ENCODE peak calls at places on chromosomes 3 and 15, in five cellular contexts. W is thoracic aorta, B is heart right ventricle, R is GM23248, S is esophagus muscularis mucosa. I is an unnamed sample. For H3K9me3, the result is how much of the 10 kb centered on the place peaks cover.

GRCh38 chr3:32304510-32304909 is 66.0 kb downstream of the CMTM8 start:
- DNase-seq in W (no peak), B (no peak), R (no peak), S (no peak), I (peak)

GRCh38 chr15:70669966-70670658 is 93.2 kb downstream of the UACA start:
- DNase-seq in W (no peak), B (peak), R (no peak), S (no peak), I (no peak)

GRCh38 chr15:32020158-32020557 is 10.2 kb upstream of the CHRNA7 start:
- DNase-seq in W (no peak), B (no peak), R (no peak), S (no peak), I (no peak)

GRCh38 chr3:102480139-102480538 is 45.3 kb downstream of the ZPLD1 start:
- DNase-seq in W (no peak), B (no peak), R (no peak), S (no peak), I (no peak)

GRCh38 chr3:50254577-50255250 is 14.2 kb upstream of the SEMA3B start:
- DNase-seq in W (no peak), B (peak), R (peak), S (no peak), I (no peak)

GRCh38 chr15:29342201-29342600 is 72.6 kb upstream of the NSMCE3 start:
- DNase-seq in W (no peak), B (no peak), R (no peak), S (no peak), I (no peak)

GRCh38 chr15:101246824-101247745 is 4.8 kb downstream of the CHSY1 start:
- DNase-seq in W (no peak), B (no peak), R (no peak), S (no peak), I (no peak)

GRCh38 chr15:43302155-43302554 is 28.2 kb downstream of the LCMT2 start:
- DNase-seq in W (no peak), B (no peak), R (no peak), S (no peak), I (no peak)

DNA sequence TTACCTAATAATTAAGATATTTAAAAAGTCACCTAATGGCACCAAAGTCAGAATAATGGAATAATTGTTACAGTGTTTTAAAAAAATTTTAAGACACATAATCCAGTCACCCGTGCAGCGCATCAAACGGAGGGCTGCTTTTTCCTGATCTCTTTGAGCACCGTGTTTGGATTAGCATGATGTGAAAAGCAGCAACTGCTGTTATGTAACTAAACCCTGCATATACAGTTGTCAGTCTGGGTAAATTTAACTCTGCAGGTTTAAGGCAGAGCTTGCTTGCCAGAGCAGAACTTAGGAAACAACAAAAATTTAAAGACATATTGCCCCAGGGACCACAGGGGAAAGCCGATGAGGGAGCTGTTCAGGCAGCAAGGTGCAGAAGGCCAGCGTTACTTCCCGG is 32.4 kb downstream of the RORA start:
- DNase-seq in W (no peak), B (no peak), R (no peak), S (no peak), I (no peak)
- H3K9me3 ChIP-seq in W (under half), B (under half), R (under half), S (under half), I (under half)

GRCh38 chr3:43043793-43044192 is 62.1 kb downstream of the POMGNT2 start:
- DNase-seq in W (no peak), B (no peak), R (no peak), S (no peak), I (no peak)
- H3K9me3 ChIP-seq in W (under half), B (under half), R (under half), S (under half), I (under half)

GRCh38 chr3:128919988-128920387 is 40.6 kb downstream of the ACAD9 start:
- DNase-seq in W (no peak), B (no peak), R (no peak), S (no peak), I (no peak)

GRCh38 chr3:128923607-128924385 is 44.4 kb downstream of the ACAD9 start:
- DNase-seq in W (no peak), B (no peak), R (no peak), S (no peak), I (no peak)

GRCh38 chr3:128917291-128917690 is 37.9 kb downstream of the ACAD9 start:
- DNase-seq in W (no peak), B (no peak), R (no peak), S (no peak), I (no peak)

DNA sequence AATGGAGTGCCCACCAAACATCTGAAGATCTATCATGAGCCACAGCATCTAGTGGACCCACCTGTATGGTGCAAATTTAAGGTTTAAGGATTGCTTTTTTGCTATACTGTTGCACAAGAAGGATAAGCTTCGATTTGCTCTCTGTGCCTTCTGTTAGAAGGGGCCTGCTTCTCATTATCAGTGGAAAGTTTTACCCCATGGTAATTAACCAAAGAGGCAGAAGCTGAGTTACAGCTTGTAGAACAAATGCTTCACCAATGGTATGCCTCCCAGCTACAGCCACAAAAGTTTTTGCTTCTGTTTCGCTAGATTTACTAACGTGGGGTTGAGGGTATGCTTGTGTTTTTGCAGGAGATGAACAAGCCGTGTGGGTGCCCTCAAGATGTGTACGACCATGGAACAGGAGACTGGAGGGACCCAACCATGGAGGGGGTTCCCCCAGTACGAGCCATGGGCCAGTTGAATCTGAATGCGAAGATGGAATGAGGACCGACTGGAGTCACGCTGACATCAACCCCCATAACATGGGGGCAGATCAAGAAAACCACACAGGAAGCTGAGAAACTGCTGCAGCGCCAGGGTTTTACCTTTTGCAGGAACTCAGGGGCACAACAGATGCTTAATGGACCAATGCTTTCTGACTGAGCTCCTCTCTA is 43.5 kb downstream of the ACAD9 start:
- DNase-seq in W (no peak), B (no peak), R (no peak), S (no peak), I (no peak)
- H3K9me3 ChIP-seq in W (under half), B (under half), R (under half), S (under half), I (under half)

DNA sequence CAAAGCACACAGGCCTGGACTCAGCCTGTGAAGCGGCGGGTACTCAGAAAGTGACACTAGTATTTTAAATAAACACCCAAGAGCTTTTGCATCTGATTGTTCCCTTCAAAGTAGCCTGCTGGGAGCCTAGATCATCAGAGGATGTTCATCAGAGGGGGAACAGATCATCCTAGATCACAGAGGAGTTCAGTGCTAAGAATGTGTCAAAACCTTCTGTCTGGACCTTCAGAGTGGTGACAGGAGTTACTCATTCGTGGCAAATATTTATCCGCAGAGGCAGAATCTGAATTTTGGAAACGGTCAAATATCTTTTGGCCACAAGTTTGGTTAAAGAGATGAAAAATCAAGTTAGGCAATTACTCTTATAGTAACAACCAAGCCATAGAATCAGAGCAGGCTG is 9.7 kb upstream of the KIF7 start:
- DNase-seq in W (no peak), B (no peak), R (peak), S (no peak), I (no peak)
- H3K9me3 ChIP-seq in W (under half), B (under half), R (under half), S (under half), I (under half)

GRCh38 chr3:9146367-9147071 is 102.9 kb downstream of the SRGAP3 start:
- DNase-seq in W (no peak), B (no peak), R (no peak), S (no peak), I (no peak)

GRCh38 chr3:9151240-9151639 is 98.2 kb downstream of the SRGAP3 start:
- DNase-seq in W (no peak), B (no peak), R (peak), S (no peak), I (no peak)

GRCh38 chr3:9147215-9147895 is 102.1 kb downstream of the SRGAP3 start:
- DNase-seq in W (no peak), B (no peak), R (peak), S (no peak), I (no peak)

GRCh38 chr3:9149566-9149965 is 99.9 kb downstream of the SRGAP3 start:
- DNase-seq in W (no peak), B (no peak), R (no peak), S (no peak), I (peak)

GRCh38 chr3:9147896-9148267 is 101.6 kb downstream of the SRGAP3 start:
- DNase-seq in W (no peak), B (no peak), R (no peak), S (no peak), I (no peak)
- H3K9me3 ChIP-seq in W (under half), B (under half), R (under half), S (under half), I (under half)

GRCh38 chr15:82275410-82275809 is 12.8 kb downstream of the SAXO2 start:
- DNase-seq in W (no peak), B (no peak), R (no peak), S (no peak), I (no peak)
- H3K9me3 ChIP-seq in W (under half), B (under half), R (under half), S (under half), I (under half)

GRCh38 chr3:187101184-187102072 is 37.9 kb downstream of the RPL39L start:
- DNase-seq in W (peak), B (peak), R (peak), S (no peak), I (no peak)

GRCh38 chr3:187103251-187103650 is 36.0 kb downstream of the RPL39L start:
- DNase-seq in W (no peak), B (no peak), R (no peak), S (no peak), I (no peak)

GRCh38 chr3:187102073-187102634 is 37.1 kb downstream of the RPL39L start:
- DNase-seq in W (no peak), B (no peak), R (peak), S (no peak), I (no peak)

GRCh38 chr3:187104342-187104741 is 35.0 kb downstream of the RPL39L start:
- DNase-seq in W (no peak), B (no peak), R (no peak), S (no peak), I (no peak)

GRCh38 chr3:187098925-187099512 is 40.3 kb downstream of the RPL39L start:
- DNase-seq in W (no peak), B (no peak), R (no peak), S (no peak), I (no peak)
- H3K9me3 ChIP-seq in W (under half), B (under half), R (under half), S (under half), I (under half)

GRCh38 chr3:146277953-146278631 is 27.2 kb upstream of the PLSCR4 start:
- DNase-seq in W (no peak), B (peak), R (peak), S (no peak), I (no peak)
- H3K9me3 ChIP-seq in W (under half), B (under half), R (under half), S (under half), I (under half)

DNA sequence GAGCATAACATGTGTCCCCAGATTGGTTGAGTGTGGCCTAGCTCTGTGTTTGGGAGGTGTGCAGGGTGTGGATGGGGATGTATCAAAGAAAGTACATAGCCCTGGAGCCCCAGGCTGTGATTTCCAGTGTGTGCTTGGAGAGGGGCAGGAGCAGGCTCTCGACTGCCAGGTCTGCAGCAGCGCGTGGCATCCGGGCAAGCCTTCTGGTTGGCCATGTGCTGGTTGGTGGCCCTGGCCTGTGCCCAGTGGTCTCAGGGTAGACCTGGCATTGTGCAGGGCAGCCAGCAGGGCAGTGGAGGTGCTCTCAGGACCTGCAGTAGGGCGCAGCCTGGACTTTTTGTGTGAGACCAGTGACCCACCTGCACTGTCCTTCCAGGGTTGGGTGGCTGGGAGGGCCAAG is 231.5 kb downstream of the UBE3A start:
- DNase-seq in W (no peak), B (no peak), R (no peak), S (no peak), I (no peak)
- H3K9me3 ChIP-seq in W (under half), B (under half), R (under half), S (under half), I (under half)